ENCODE peak calls at places on chromosomes 7 and 10, in six cellular contexts. H is fibroblast of mammary gland, Y is hepatocyte, M is kidney epithelial cell, Q is RWPE1, W is transverse colon. A is an unnamed sample.
A peak's percentile ranks its signal among the peaks of the same experiment; 100 is the strongest.

GRCh38 chr10:103692421-103693069 is 162.8 kb downstream of the SH3PXD2A start:
- DNase-seq in H (no peak), W (peak; percentile 47), Y (no peak), M (no peak), Q (no peak), A (no peak)

GRCh38 chr7:26861050-26861449 is 3.3 kb downstream of the SKAP2 start:
- DNase-seq in Y (no peak), W (no peak), Q (no peak), M (no peak), H (no peak), A (no peak)

GRCh38 chr10:21808525-21808924 is 195.0 kb downstream of the DNAJC1 start:
- DNase-seq in W (no peak), M (no peak), Q (no peak), H (no peak), Y (no peak), A (no peak)

GRCh38 chr7:151752037-151752436 is 124.9 kb downstream of the PRKAG2 start:
- DNase-seq in H (no peak), Y (no peak), Q (no peak), W (no peak), M (no peak), A (no peak)

GRCh38 chr7:87218941-87219544 is 489 bp downstream of the TMEM243 start:
- DNase-seq in W (peak; percentile 59), H (peak; percentile 52), Y (peak; percentile 48), M (no peak), Q (peak; percentile 65), A (peak; percentile 47)

GRCh38 chr10:8311526-8312070 is 257.1 kb downstream of the GATA3 start:
- DNase-seq in M (no peak), H (no peak), Q (no peak), Y (no peak), W (no peak), A (no peak)

GRCh38 chr7:94367940-94368339 is 26.8 kb upstream of the COL1A2 start:
- DNase-seq in Y (peak; percentile 15), M (no peak), W (no peak), Q (no peak), H (peak; percentile 76), A (no peak)

GRCh38 chr10:58358314-58358933 is 23.6 kb downstream of the UBE2D1 start:
- DNase-seq in Y (no peak), W (no peak), Q (no peak), H (no peak), M (no peak), A (no peak)

GRCh38 chr10:132492323-132493035 is 45.1 kb upstream of the INPP5A start:
- DNase-seq in Y (no peak), M (no peak), W (peak; percentile 36), H (no peak), Q (no peak), A (no peak)

GRCh38 chr10:114638874-114639625 is 19.0 kb downstream of the ABLIM1 start:
- DNase-seq in Y (no peak), Q (no peak), M (peak; percentile 75), H (peak; percentile 88), W (no peak), A (no peak)

GRCh38 chr7:134649231-134649775 is 2.6 kb downstream of the BPGM start:
- DNase-seq in H (no peak), Y (no peak), Q (no peak), W (no peak), M (no peak), A (no peak)

GRCh38 chr10:4844864-4845263 is 18.9 kb downstream of the AKR1E2 start:
- DNase-seq in H (no peak), Q (no peak), M (no peak), W (no peak), Y (no peak), A (no peak)

GRCh38 chr10:31318854-31319601 is at the start of gene ZEB1:
- DNase-seq in Y (peak; percentile 92), H (peak; percentile 92), M (peak; percentile 83), Q (peak; percentile 89), W (peak; percentile 90), A (peak; percentile 89)

GRCh38 chr10:61795551-61795950 is 105.9 kb upstream of the ARID5B start:
- DNase-seq in Q (no peak), M (no peak), Y (no peak), H (no peak), W (no peak), A (peak; percentile 11)

GRCh38 chr7:150449206-150449956 is 1.0 kb upstream of the GIMAP8 start:
- DNase-seq in Q (no peak), W (no peak), M (no peak), Y (no peak), H (no peak), A (no peak)

GRCh38 chr10:132283604-132284382 is 24.0 kb downstream of the STK32C start:
- DNase-seq in M (no peak), Q (no peak), H (no peak), Y (peak; percentile 50), W (no peak), A (no peak)

GRCh38 chr7:133230591-133231194 is 22.2 kb upstream of the EXOC4 start:
- DNase-seq in M (no peak), H (peak; percentile 66), Y (peak; percentile 53), W (peak; percentile 35), Q (no peak), A (peak; percentile 61)

GRCh38 chr10:96673318-96674099 is 46.8 kb downstream of the PIK3AP1 start:
- DNase-seq in Q (no peak), W (peak; percentile 52), H (peak; percentile 19), Y (peak; percentile 44), M (peak; percentile 60), A (peak; percentile 69)

GRCh38 chr10:116849271-116850057 is at the start of gene ENO4:
- DNase-seq in W (peak; percentile 85), Y (peak; percentile 92), H (peak; percentile 71), Q (peak; percentile 91), M (peak; percentile 52), A (peak; percentile 66)

GRCh38 chr10:31197886-31198285 is 121.1 kb upstream of the ZEB1 start:
- DNase-seq in M (no peak), H (peak; percentile 45), Q (no peak), W (no peak), Y (no peak), A (no peak)

GRCh38 chr7:15005672-15006071 is 103.1 kb upstream of the DGKB start:
- DNase-seq in H (no peak), Q (no peak), W (no peak), M (no peak), Y (no peak), A (no peak)

GRCh38 chr10:54800677-54801480 is at the start of gene PCDH15:
- DNase-seq in Y (peak; percentile 57), W (no peak), Q (peak; percentile 7), M (peak; percentile 38), H (peak; percentile 31), A (peak; percentile 51)

GRCh38 chr7:20312562-20312961 is 18.1 kb upstream of the ITGB8 start:
- DNase-seq in W (no peak), M (no peak), Y (no peak), Q (no peak), H (no peak), A (no peak)

GRCh38 chr7:141949068-141949467 is 2.3 kb upstream of the CLEC5A start:
- DNase-seq in W (no peak), H (no peak), M (no peak), Q (no peak), Y (no peak), A (no peak)

GRCh38 chr10:86113044-86113443 is 253.6 kb downstream of the GRID1 start:
- DNase-seq in Y (no peak), Q (no peak), M (no peak), W (no peak), H (no peak), A (no peak)

GRCh38 chr10:86108696-86109095 is 257.9 kb downstream of the GRID1 start:
- DNase-seq in M (no peak), W (no peak), Q (no peak), H (no peak), Y (no peak), A (no peak)

GRCh38 chr10:86111902-86112301 is 254.7 kb downstream of the GRID1 start:
- DNase-seq in M (no peak), H (no peak), Q (no peak), W (no peak), Y (no peak), A (no peak)

GRCh38 chr10:86109421-86109820 is 257.2 kb downstream of the GRID1 start:
- DNase-seq in Y (no peak), H (no peak), Q (no peak), M (no peak), W (no peak), A (no peak)

GRCh38 chr10:86110156-86110786 is 256.3 kb downstream of the GRID1 start:
- DNase-seq in W (no peak), Q (no peak), Y (no peak), M (no peak), H (no peak), A (no peak)
- TF ChIP-seq CTCF in W (no peak), Q (no peak), Y (no peak), M (peak; percentile 13), H (peak; percentile 9), A (no peak)

GRCh38 chr10:51523440-51523839 is 176.0 kb downstream of the CSTF2T start:
- DNase-seq in M (no peak), Y (no peak), Q (no peak), H (no peak), W (no peak), A (no peak)
- TF ChIP-seq CTCF in M (no peak), Y (no peak), Q (no peak), H (no peak), W (no peak), A (no peak)

DNA sequence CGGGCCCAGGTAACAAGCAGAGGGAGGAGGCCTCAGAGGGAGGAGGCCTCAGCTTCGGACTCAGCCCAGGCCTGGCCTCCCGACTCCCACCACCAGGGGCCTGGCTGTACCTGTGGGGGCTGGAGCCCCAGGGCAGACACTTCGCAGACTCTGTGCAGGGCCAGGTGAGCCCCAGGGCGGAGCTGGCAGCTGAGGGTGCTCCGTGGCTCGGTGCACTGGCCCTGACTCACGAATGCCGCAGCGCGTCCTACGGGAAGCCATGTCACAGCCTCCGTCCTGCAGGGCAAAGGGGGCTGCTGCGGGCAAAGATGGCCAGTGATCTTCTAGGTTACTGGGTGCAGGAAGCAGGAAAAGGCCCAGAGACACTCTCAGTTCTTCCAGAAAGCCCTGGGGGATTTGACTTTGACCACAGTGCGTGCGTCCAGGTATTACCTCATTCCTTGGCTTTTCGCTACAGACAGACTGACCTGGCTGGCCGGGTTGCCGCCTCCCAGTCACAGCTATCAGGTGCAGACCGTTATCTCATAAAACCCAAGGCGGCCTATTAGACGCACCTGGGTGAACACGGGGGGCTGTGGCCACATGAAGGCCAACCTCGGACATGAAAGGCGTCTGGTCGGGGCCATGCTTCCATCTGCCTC is 80.1 kb downstream of the FOXL3 start:
- DNase-seq in M (no peak), W (peak; percentile 16), H (no peak), Y (peak; percentile 54), Q (peak; percentile 46), A (peak; percentile 46)
- TF ChIP-seq CTCF in M (no peak), W (no peak), H (no peak), Y (no peak), Q (no peak), A (peak; percentile 22)

GRCh38 chr7:106029941-106030340 is 66.9 kb downstream of the CDHR3 start:
- DNase-seq in Y (no peak), Q (no peak), W (no peak), H (no peak), M (no peak), A (no peak)
- TF ChIP-seq CTCF in Y (no peak), Q (no peak), W (no peak), H (no peak), M (no peak), A (no peak)

A was measured in Calu3.